ENCODE peak calls at places on chromosomes 13 and 19, in five cellular contexts. O is PC-3, N is left lung, Y is BJ, Q is pancreas. C is an unnamed sample.

GRCh38 chr13:92843549-92843948 is 383.1 kb upstream of the GPC6 start:
- DNase-seq in O (peak; percentile 67), N (no peak), Y (no peak), Q (no peak), C (no peak)

GRCh38 chr13:49098198-49098597 is 121.9 kb upstream of the MLNR start:
- DNase-seq in O (peak; percentile 75), N (no peak), Y (peak; percentile 94), Q (no peak), C (no peak)

GRCh38 chr13:23515116-23515515 is 55.1 kb upstream of the TNFRSF19 start:
- DNase-seq in O (no peak), N (no peak), Y (no peak), Q (no peak), C (no peak)

GRCh38 chr13:21106089-21106488 is 44.7 kb upstream of the LATS2 start:
- DNase-seq in O (peak; percentile 40), N (no peak), Y (peak; percentile 57), Q (no peak), C (no peak)

GRCh38 chr13:24282256-24282655 is 27.1 kb upstream of the C1QTNF9 start:
- DNase-seq in O (no peak), N (no peak), Y (no peak), Q (no peak), C (no peak)

GRCh38 chr13:101115762-101116161 is 300.5 kb downstream of the NALCN start:
- DNase-seq in O (peak; percentile 21), N (no peak), Y (no peak), Q (no peak), C (no peak)

GRCh38 chr19:33374406-33374703 is 846 bp downstream of the CEBPG start:
- DNase-seq in O (peak; percentile 13), N (peak; percentile 74), Y (no peak), Q (no peak), C (no peak)

GRCh38 chr13:100156786-100157185 is 67.9 kb downstream of the PCCA start:
- DNase-seq in O (peak; percentile 82), N (no peak), Y (no peak), Q (no peak), C (no peak)

GRCh38 chr13:98599502-98600328 is 22.8 kb upstream of the STK24 start:
- DNase-seq in O (no peak), N (no peak), Y (no peak), Q (no peak), C (no peak)

GRCh38 chr19:51098366-51099069 is 9.7 kb downstream of the CTU1 start:
- DNase-seq in O (no peak), N (peak; percentile 90), Y (no peak), Q (no peak), C (no peak)

GRCh38 chr19:33514885-33515485 is 6.6 kb downstream of the PEPD start:
- DNase-seq in O (peak; percentile 43), N (no peak), Y (no peak), Q (no peak), C (no peak)

GRCh38 chr13:113327391-113327765 is 30.3 kb downstream of the LAMP1 start:
- DNase-seq in O (no peak), N (no peak), Y (no peak), Q (no peak), C (no peak)

GRCh38 chr13:23790591-23791170 is 98.5 kb downstream of the MIPEP start:
- DNase-seq in O (no peak), N (no peak), Y (peak; percentile 95), Q (no peak), C (no peak)

GRCh38 chr13:50678464-50679162 is 164.9 kb downstream of the DLEU7 start:
- DNase-seq in O (peak; percentile 52), N (no peak), Y (peak; percentile 65), Q (no peak), C (no peak)

GRCh38 chr13:21637296-21637695 is 33.3 kb upstream of the MICU2 start:
- DNase-seq in O (peak; percentile 96), N (peak; percentile 90), Y (no peak), Q (no peak), C (no peak)

GRCh38 chr13:107808388-107808787 is 406.9 kb downstream of the LIG4 start:
- DNase-seq in O (no peak), N (no peak), Y (no peak), Q (no peak), C (no peak)

GRCh38 chr13:99029576-99029975 is 51.7 kb upstream of the DOCK9 start:
- DNase-seq in O (no peak), N (no peak), Y (no peak), Q (no peak), C (no peak)

GRCh38 chr19:28862238-28862637 is 350.7 kb downstream of the UQCRFS1 start:
- DNase-seq in O (no peak), N (no peak), Y (no peak), Q (no peak), C (no peak)

GRCh38 chr13:59437902-59438301 is 725.8 kb downstream of the DIAPH3 start:
- DNase-seq in O (no peak), N (no peak), Y (no peak), Q (no peak), C (peak; percentile 9)

GRCh38 chr19:46654621-46655152 is 6.3 kb downstream of the DACT3 start:
- DNase-seq in O (no peak), N (peak; percentile 52), Y (no peak), Q (no peak), C (peak; percentile 16)

GRCh38 chr19:6743714-6744380 is 4.4 kb downstream of the TRIP10 start:
- DNase-seq in O (peak; percentile 47), N (peak; percentile 23), Y (no peak), Q (no peak), C (no peak)

GRCh38 chr19:47227347-47228167 is 3.4 kb downstream of the BBC3 start:
- DNase-seq in O (peak; percentile 79), N (peak; percentile 96), Y (peak; percentile 70), Q (peak; percentile 90), C (peak; percentile 89)

GRCh38 chr13:101707659-101708058 is 255.2 kb downstream of the ITGBL1 start:
- DNase-seq in O (no peak), N (no peak), Y (no peak), Q (no peak), C (no peak)

GRCh38 chr19:2235396-2236284 is 489 bp downstream of the PLEKHJ1 start:
- DNase-seq in O (no peak), N (no peak), Y (no peak), Q (no peak), C (no peak)

GRCh38 chr13:109180905-109181425 is 551.6 kb downstream of the MYO16 start:
- DNase-seq in O (no peak), N (no peak), Y (peak; percentile 82), Q (no peak), C (no peak)

GRCh38 chr13:40787062-40787461 is 2.3 kb upstream of the SLC25A15 start:
- DNase-seq in O (no peak), N (no peak), Y (no peak), Q (no peak), C (no peak)

GRCh38 chr13:71255633-71256032 is 611.4 kb downstream of the DACH1 start:
- DNase-seq in O (peak; percentile 84), N (no peak), Y (no peak), Q (no peak), C (no peak)

GRCh38 chr19:40466219-40467006 is at the start of gene SPTBN4:
- DNase-seq in O (no peak), N (peak; percentile 83), Y (no peak), Q (peak; percentile 74), C (peak; percentile 37)

GRCh38 chr13:47117268-47117667 is 220.4 kb upstream of the HTR2A start:
- DNase-seq in O (peak; percentile 68), N (no peak), Y (peak; percentile 26), Q (no peak), C (no peak)

GRCh38 chr19:38654478-38655079 is 7.1 kb downstream of the ACTN4 start:
- DNase-seq in O (no peak), N (no peak), Y (no peak), Q (peak; percentile 2), C (no peak)

GRCh38 chr19:49595819-49596404 is 4.9 kb downstream of the PRR12 start:
- DNase-seq in O (no peak), N (peak; percentile 71), Y (no peak), Q (peak; percentile 82), C (no peak)

GRCh38 chr19:45103625-45104319 is 10.8 kb downstream of the PPP1R37 start:
- DNase-seq in O (no peak), N (no peak), Y (no peak), Q (no peak), C (peak; percentile 45)

GRCh38 chr19:3708207-3708931 is at the start of gene TJP3:
- DNase-seq in O (peak; percentile 66), N (peak; percentile 90), Y (no peak), Q (peak; percentile 90), C (no peak)
- TF ChIP-seq CTCF in O (peak; percentile 34), N (no peak), Y (no peak), Q (no peak), C (no peak)

GRCh38 chr19:18349524-18350128 is 9.2 kb downstream of the PGPEP1 start:
- DNase-seq in O (peak; percentile 79), N (peak; percentile 89), Y (no peak), Q (peak; percentile 79), C (peak; percentile 52)

GRCh38 chr19:18348171-18348570 is 7.8 kb downstream of the PGPEP1 start:
- DNase-seq in O (no peak), N (no peak), Y (no peak), Q (no peak), C (no peak)

GRCh38 chr19:18344546-18344945 is 4.1 kb downstream of the PGPEP1 start:
- DNase-seq in O (no peak), N (no peak), Y (no peak), Q (no peak), C (no peak)

GRCh38 chr19:18345296-18345695 is 4.9 kb downstream of the PGPEP1 start:
- DNase-seq in O (no peak), N (no peak), Y (no peak), Q (no peak), C (no peak)

GRCh38 chr19:18346091-18346490 is 5.7 kb downstream of the PGPEP1 start:
- DNase-seq in O (peak; percentile 17), N (no peak), Y (no peak), Q (no peak), C (no peak)
- TF ChIP-seq CTCF in O (no peak), N (no peak), Y (no peak), Q (no peak), C (no peak)

GRCh38 chr13:112102243-112102642 is 35.3 kb downstream of the SOX1 start:
- DNase-seq in O (peak; percentile 6), N (no peak), Y (no peak), Q (no peak), C (no peak)
- TF ChIP-seq CTCF in O (no peak), N (no peak), Y (no peak), Q (no peak), C (no peak)

GRCh38 chr13:63048648-63049047 is 1633.0 kb upstream of the PCDH20 start:
- DNase-seq in O (peak; percentile 12), N (no peak), Y (no peak), Q (no peak), C (no peak)
- TF ChIP-seq CTCF in O (peak; percentile 32), N (no peak), Y (no peak), Q (no peak), C (no peak)

DNA sequence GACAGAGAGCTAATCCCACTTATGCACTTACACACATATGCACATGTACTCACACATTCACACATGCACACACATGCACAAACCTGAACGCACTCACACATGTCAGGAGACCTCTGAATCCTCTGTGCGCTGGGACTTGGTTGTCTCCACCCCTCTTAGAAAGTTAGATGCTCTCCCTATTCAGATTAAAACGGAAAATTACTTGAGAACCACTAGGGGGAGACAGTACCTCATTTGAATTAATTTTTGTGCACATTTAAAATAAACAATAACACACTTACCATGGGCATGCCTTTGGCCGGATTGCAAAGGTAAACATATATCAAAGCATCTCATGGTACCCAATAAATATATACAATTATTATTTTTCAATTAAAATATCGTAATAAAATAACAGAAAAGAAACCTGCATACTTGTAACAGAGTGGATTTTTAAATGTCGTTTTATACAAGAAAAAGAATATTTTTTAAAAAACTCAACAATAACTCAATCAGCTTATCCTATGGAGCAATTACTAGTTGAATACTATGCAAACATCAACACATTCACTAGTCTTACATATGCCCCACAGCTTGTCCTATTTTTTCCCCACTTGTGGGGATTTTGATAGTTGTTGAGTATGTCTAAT is 9.5 kb upstream of the LILRB4 start:
- DNase-seq in O (peak; percentile 56), N (no peak), Y (no peak), Q (no peak), C (no peak)
- TF ChIP-seq CTCF in O (peak; percentile 73), N (peak; percentile 29), Y (peak; percentile 33), Q (no peak), C (no peak)

C was measured in nephron progenitor cell.